ENCODE peak calls at places on chromosome 13, in nine cellular contexts. A is sigmoid colon, J is Peyer's patch, R is breast epithelium, K is tibial nerve, F is stomach, M is transverse colon, L is HepG2, H is endothelial cell of umbilical vein. V is an unnamed sample.

GRCh38 chr13:90498096-90498495 is 849.4 kb upstream of the MIR17HG start:
- DNase-seq in A (no peak), J (no peak), R (no peak), K (no peak), F (no peak), M (no peak), L (no peak), H (no peak), V (no peak)

GRCh38 chr13:74574964-74575728 is 440.9 kb upstream of the KLF12 start:
- DNase-seq in A (no peak), J (no peak), R (no peak), K (no peak), F (no peak), M (no peak), L (no peak), H (no peak), V (no peak)

GRCh38 chr13:51444922-51445321 is 7.9 kb downstream of the INTS6 start:
- DNase-seq in A (no peak), J (no peak), R (no peak), K (no peak), F (no peak), M (no peak), L (no peak), H (peak), V (no peak)

GRCh38 chr13:51534075-51534817 is 50.0 kb upstream of the WDFY2 start:
- DNase-seq in A (no peak), J (peak), R (no peak), K (no peak), F (peak), M (peak), L (no peak), H (no peak), V (no peak)

GRCh38 chr13:54599413-54599812 is 1570.8 kb downstream of the OLFM4 start:
- DNase-seq in A (no peak), J (no peak), R (no peak), K (no peak), F (no peak), M (no peak), L (no peak), H (no peak), V (no peak)

GRCh38 chr13:33272531-33273124 is 12.9 kb downstream of the STARD13 start:
- DNase-seq in A (no peak), J (peak), R (no peak), K (no peak), F (peak), M (peak), L (peak), H (no peak), V (no peak)

GRCh38 chr13:46386996-46387851 is at the start of gene RUBCNL:
- DNase-seq in A (no peak), J (peak), R (no peak), K (no peak), F (no peak), M (peak), L (no peak), H (no peak), V (peak)

GRCh38 chr13:107252021-107252420 is 684.1 kb upstream of the ARGLU1 start:
- DNase-seq in A (no peak), J (no peak), R (no peak), K (no peak), F (no peak), M (no peak), L (no peak), H (no peak), V (no peak)

GRCh38 chr13:26325876-26326275 is 71.9 kb downstream of the CDK8 start:
- DNase-seq in A (no peak), J (no peak), R (no peak), K (no peak), F (no peak), M (no peak), L (no peak), H (no peak), V (no peak)

GRCh38 chr13:40910324-40911050 is 108.6 kb downstream of the ELF1 start:
- DNase-seq in A (no peak), J (no peak), R (no peak), K (no peak), F (no peak), M (no peak), L (peak), H (no peak), V (no peak)

GRCh38 chr13:88622362-88622973 is 951.3 kb downstream of the SLITRK5 start:
- DNase-seq in A (no peak), J (peak), R (no peak), K (no peak), F (no peak), M (no peak), L (no peak), H (no peak), V (no peak)

GRCh38 chr13:100765021-100765420 is 90.4 kb upstream of the TMTC4 start:
- DNase-seq in A (no peak), J (no peak), R (no peak), K (no peak), F (no peak), M (no peak), L (no peak), H (no peak), V (no peak)

GRCh38 chr13:31870511-31870910 is 131.2 kb downstream of the RXFP2 start:
- DNase-seq in A (no peak), J (no peak), R (no peak), K (no peak), F (no peak), M (no peak), L (no peak), H (no peak), V (no peak)

GRCh38 chr13:50893211-50893852 is 16.3 kb upstream of the RNASEH2B start:
- DNase-seq in A (no peak), J (no peak), R (no peak), K (no peak), F (no peak), M (no peak), L (no peak), H (no peak), V (no peak)

GRCh38 chr13:64529874-64530485 is 2700.2 kb downstream of the PCDH9 start:
- DNase-seq in A (no peak), J (no peak), R (no peak), K (no peak), F (no peak), M (no peak), L (peak), H (no peak), V (no peak)

DNA sequence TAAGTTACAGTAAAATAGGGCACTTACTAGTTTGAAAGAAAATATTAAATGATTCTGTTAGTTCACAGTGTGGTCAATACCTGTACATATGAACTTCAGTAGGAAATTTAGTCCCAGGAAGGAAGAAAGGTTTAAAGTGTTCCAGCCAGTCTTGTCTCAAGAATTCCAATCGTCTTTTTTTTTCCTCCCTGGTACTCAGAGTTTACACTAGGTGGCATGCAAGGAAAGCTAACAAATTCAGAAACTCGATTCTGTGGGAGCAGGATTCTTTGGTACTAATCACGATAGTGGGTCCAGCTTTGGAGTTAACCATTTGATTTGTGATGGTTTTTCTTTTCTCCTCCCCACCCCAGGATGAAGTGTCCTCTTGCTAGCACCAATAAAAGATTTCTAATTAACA is 43.6 kb downstream of the POLR1D start:
- DNase-seq in A (no peak), J (no peak), R (no peak), K (no peak), F (no peak), M (no peak), L (no peak), H (no peak), V (no peak)
- TF ChIP-seq CTCF in A (no peak), J (no peak), R (peak), K (no peak), F (no peak), M (no peak), L (no peak), H (no peak), V (peak)

GRCh38 chr13:109401891-109402290 is 384.5 kb downstream of the IRS2 start:
- DNase-seq in A (no peak), J (no peak), R (no peak), K (no peak), F (no peak), M (no peak), L (no peak), H (no peak), V (no peak)

GRCh38 chr13:109401307-109401706 is 385.1 kb downstream of the IRS2 start:
- DNase-seq in A (no peak), J (peak), R (no peak), K (no peak), F (no peak), M (no peak), L (no peak), H (no peak), V (no peak)

GRCh38 chr13:109400192-109400591 is 386.2 kb downstream of the IRS2 start:
- DNase-seq in A (no peak), J (peak), R (no peak), K (no peak), F (peak), M (peak), L (no peak), H (no peak), V (no peak)

GRCh38 chr13:109402976-109403375 is 383.4 kb downstream of the IRS2 start:
- DNase-seq in A (no peak), J (no peak), R (no peak), K (no peak), F (no peak), M (no peak), L (no peak), H (no peak), V (no peak)

DNA sequence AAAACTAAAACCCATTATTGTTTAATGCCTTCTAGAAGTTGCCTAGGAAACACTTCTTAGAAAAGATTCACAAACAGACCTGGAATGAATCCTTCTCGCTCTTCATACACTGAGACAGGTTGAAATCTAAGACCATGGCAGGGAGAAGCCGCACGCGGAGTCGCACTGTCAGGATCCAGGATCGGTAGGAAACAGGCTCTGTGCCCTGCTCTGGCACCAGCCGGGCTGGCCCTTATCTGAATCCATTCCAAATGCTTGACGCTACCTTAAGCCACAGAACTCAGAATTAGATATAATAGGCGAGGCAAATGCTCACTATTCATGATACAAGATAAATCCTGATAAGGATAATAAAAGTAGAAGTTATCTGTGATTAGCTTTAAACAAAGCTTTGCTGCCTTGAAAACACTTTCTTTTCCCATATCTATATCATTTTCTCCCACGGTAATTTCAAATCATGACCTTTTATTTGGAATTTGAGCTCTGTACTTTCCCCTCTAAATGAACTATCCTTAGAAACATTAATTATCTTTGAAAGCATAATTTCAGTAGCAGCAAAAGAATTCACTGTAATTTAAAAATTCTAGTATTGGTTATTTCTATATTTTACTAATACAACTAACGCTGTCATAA is 385.6 kb downstream of the IRS2 start:
- DNase-seq in A (no peak), J (peak), R (no peak), K (no peak), F (peak), M (no peak), L (no peak), H (no peak), V (no peak)
- H3K4me3 ChIP-seq in A (no peak), J (peak), R (no peak), K (no peak), F (peak), M (no peak), L (no peak), H (no peak), V (no peak)

DNA sequence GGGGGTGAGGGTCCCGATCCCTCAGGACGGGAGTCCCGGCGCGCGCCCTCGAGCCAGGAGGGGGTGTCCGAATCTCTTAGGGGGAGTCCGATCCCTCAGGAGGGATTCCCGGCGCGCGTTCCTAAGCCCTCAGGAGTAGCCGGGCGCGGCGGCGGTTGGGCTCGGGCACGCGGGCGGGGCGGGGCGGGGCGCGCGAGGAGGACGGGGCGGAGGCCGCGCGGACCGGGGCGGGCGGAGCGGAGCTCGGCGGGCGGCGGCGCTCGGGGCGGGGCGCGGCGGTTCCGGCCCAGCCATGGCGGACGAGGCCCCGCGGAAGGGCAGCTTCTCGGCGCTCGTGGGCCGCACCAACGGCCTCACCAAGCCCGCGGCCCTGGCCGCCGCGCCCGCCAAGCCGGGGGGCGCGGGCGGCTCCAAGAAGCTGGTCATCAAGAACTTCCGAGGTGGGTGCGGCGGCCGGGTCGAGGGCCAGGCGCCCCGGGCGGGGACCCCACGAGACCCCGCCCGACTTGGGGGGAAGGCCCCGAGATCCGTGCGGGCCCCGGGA is at the start of gene CUL4A:
- DNase-seq in A (peak), J (peak), R (peak), K (peak), F (peak), M (peak), L (peak), H (no peak), V (peak)
- TF ChIP-seq POLR2A in A (no peak), J (no peak), R (no peak), K (no peak), F (no peak), M (no peak), L (no peak), H (peak), V (no peak)

DNA sequence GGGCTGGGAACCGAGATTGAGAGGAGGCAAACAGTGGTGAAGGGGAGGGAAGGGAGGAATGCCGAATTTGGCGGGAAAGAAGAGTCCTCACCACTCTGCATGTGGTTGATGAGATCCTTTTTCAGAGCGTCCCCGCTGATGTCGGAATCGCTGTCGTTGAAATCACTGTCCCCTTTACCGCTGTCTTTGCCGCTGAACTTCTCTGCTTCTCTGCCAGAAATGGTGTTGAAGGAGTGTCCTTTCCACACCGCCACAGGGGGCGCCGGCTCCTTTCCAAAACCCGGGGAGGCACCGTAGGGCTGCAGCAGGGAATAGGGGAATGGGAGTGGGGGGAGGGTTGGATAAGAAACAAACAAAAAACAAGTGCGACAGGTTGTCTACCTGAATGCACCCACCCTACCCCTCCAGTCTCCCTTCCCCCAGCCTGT is 3.1 kb downstream of the PCDH8 start:
- DNase-seq in A (no peak), J (no peak), R (no peak), K (no peak), F (no peak), M (no peak), L (no peak), H (no peak), V (no peak)
- TF ChIP-seq CTCF in A (no peak), J (no peak), R (no peak), K (no peak), F (no peak), M (no peak), L (no peak), H (no peak), V (no peak)

DNA sequence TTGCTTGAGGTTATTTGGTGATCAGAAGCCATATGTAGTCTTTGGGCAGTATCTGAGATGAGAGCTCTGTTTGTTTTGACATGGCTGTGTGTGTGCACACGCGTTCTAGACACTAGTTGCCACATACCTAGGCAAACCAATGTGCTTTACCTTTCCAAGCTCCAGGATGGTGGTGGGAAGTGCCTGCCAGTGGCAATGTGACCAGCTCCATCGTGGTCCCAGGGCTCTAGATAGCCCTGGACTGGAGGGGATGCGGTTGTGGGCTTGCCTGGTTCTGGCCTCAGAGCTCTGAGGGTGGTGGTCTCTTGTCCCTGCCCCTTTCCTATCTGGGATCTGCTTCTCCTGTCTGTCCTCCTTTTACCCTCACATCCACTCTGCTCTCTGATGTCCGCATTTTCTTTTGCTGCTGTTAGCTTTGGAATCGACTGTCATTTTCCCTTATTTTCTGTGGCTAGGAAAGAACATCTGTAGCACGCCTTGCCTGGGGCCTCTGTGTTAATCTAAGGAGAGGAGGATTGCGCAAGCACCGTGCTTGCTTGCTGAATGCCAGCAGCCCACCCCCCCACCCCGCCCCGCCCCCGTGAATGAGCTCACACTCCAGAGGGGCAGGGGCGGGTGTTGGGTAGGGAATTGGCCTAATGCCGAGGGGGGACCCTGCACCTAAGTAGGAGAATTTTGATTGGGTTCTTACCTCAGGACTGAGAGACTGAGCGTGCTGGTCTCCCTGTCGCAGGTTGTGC is 89.5 kb downstream of the ARHGEF7 start:
- DNase-seq in A (peak), J (no peak), R (no peak), K (peak), F (no peak), M (no peak), L (peak), H (peak), V (no peak)
- H3K4me3 ChIP-seq in A (no peak), J (no peak), R (peak), K (no peak), F (peak), M (no peak), L (no peak), H (peak), V (no peak)

GRCh38 chr13:79477968-79478367 is 3.0 kb upstream of the NDFIP2 start:
- DNase-seq in A (no peak), J (no peak), R (no peak), K (no peak), F (no peak), M (no peak), L (no peak), H (no peak), V (no peak)

GRCh38 chr13:79481685-79482052 is 714 bp downstream of the NDFIP2 start:
- DNase-seq in A (no peak), J (peak), R (no peak), K (no peak), F (peak), M (peak), L (no peak), H (no peak), V (no peak)

GRCh38 chr13:79482271-79482970 is 1.5 kb downstream of the NDFIP2 start:
- DNase-seq in A (no peak), J (no peak), R (no peak), K (no peak), F (no peak), M (no peak), L (no peak), H (no peak), V (no peak)

GRCh38 chr13:79483302-79483701 is 2.3 kb downstream of the NDFIP2 start:
- DNase-seq in A (no peak), J (no peak), R (no peak), K (no peak), F (no peak), M (no peak), L (no peak), H (no peak), V (no peak)

DNA sequence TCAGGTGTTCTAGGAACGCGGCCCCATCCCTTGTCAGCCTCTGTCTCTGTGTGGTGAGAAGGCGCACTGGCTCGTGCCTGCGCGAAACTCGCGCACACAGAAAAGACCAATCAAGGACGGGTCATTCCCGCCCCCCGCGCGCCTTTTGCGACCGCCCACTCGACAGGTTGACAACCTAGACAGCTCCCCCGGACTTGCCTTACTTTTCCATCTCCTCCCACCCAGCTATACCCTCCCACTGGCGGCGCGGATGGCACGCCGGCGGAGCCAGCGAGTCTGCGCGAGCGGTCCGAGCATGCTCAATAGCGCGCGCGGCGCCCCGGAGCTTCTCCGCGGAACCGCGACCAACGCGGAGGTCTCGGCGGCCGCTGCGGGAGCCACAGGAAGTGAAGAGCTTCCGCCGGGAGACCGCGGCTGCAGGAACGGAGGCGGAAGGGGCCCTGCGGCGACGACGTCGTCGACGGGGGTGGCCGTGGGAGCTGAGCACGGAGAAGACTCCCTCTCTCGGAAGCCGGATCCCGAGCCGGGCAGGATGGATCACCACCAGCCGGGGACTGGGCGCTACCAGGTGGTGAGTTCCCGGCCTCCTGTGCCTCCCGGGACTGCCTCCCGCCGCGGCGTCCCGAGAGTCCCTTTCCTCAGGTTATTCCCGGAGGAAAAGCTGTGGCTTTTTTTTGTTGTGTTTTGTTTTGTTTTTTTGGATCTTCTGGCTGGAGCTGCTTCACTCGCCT is at the start of gene NDFIP2:
- DNase-seq in A (peak), J (peak), R (peak), K (peak), F (peak), M (peak), L (peak), H (peak), V (peak)
- TF ChIP-seq POLR2A in A (no peak), J (peak), R (no peak), K (no peak), F (no peak), M (peak), L (peak), H (peak), V (no peak)

GRCh38 chr13:23946067-23946466 is 48.8 kb upstream of the C1QTNF9B start:
- DNase-seq in A (no peak), J (no peak), R (no peak), K (no peak), F (no peak), M (no peak), L (no peak), H (no peak), V (no peak)
- TF ChIP-seq CTCF in A (no peak), J (no peak), R (no peak), K (no peak), F (no peak), M (no peak), L (no peak), H (no peak), V (no peak)

V was measured in testis.